ENCODE peak calls at places on chromosome 3, in four cellular contexts. C is CD4-positive, alpha-beta T cell; X is stimulated activated CD4-positive, alpha-beta T cell treated with anti-CD3 and anti-CD28 coated beads, Interleukin-12 subunit alpha, Interleukin-12 subunit beta, amount 100 ng/mL, for 48 hours; Q is stimulated activated CD8-positive, alpha-beta memory T cell treated with anti-CD3 and anti-CD28 coated beads, Interleukin-4, amount 100 ng/mL, for 4 hours. L is an unnamed sample.

GRCh38 chr3:77320514-77320913 is 280.6 kb downstream of the ROBO2 start:
- DNase-seq in X (no peak), C (no peak), Q (no peak), L (no peak)

GRCh38 chr3:58429657-58430056 is 4.0 kb downstream of the PDHB start:
- DNase-seq in C (no peak), Q (no peak), X (no peak), L (no peak)

GRCh38 chr3:101026881-101027678 is 33.9 kb upstream of the ABI3BP start:
- DNase-seq in X (no peak), Q (no peak), C (no peak), L (no peak)

GRCh38 chr3:43867673-43868072 is 176.9 kb downstream of the ABHD5 start:
- DNase-seq in C (no peak), Q (no peak), X (no peak), L (no peak)

GRCh38 chr3:52217409-52217805 is 8.0 kb downstream of the TLR9 start:
- DNase-seq in C (no peak), X (no peak), Q (no peak), L (no peak)

GRCh38 chr3:186254676-186255665 is 107.1 kb downstream of the DGKG start:
- DNase-seq in Q (no peak), X (peak; percentile 32), C (no peak), L (peak; percentile 81)

GRCh38 chr3:23941440-23941839 is 3.6 kb upstream of the NR1D2 start:
- DNase-seq in C (no peak), Q (no peak), X (no peak), L (no peak)

GRCh38 chr3:146374146-146374545 is 95.2 kb downstream of the PLSCR2 start:
- DNase-seq in Q (no peak), X (no peak), C (no peak), L (no peak)

GRCh38 chr3:77373619-77374018 is 333.7 kb downstream of the ROBO2 start:
- DNase-seq in C (no peak), X (no peak), Q (no peak), L (no peak)